ENCODE peak calls at places on chromosome 22, in four cellular contexts. G, Q, L and F are unnamed samples.

GRCh38 chr22:27348634-27349033 is 452.9 kb downstream of the MN1 start:
- DNase-seq in G (no peak), Q (no peak), L (no peak), F (no peak)

GRCh38 chr22:38788016-38788415 is 5.9 kb downstream of the DNAL4 start:
- DNase-seq in G (no peak), Q (no peak), L (no peak), F (no peak)

GRCh38 chr22:34010259-34010658 is 90.0 kb upstream of the LARGE1 start:
- DNase-seq in G (no peak), Q (no peak), L (no peak), F (no peak)

GRCh38 chr22:40499187-40499753 is 128.9 kb downstream of the SGSM3 start:
- DNase-seq in G (no peak), Q (peak), L (peak), F (peak)

GRCh38 chr22:37283393-37283937 is 1.2 kb downstream of the CYTH4 start:
- DNase-seq in G (no peak), Q (no peak), L (no peak), F (no peak)

GRCh38 chr22:31489632-31490495 is at the start of gene EIF4ENIF1:
- DNase-seq in G (peak), Q (peak), L (no peak), F (peak)

GRCh38 chr22:38505595-38506117 is 455 bp downstream of the DDX17 start:
- DNase-seq in G (peak), Q (peak), L (no peak), F (no peak)

GRCh38 chr22:20380486-20380885 is 13.5 kb upstream of the ZNF74 start:
- DNase-seq in G (no peak), Q (no peak), L (no peak), F (no peak)

GRCh38 chr22:20857838-20858614 is 585 bp downstream of the PI4KA start:
- DNase-seq in G (peak), Q (peak), L (peak), F (peak)

GRCh38 chr22:20479612-20480196 is 15.9 kb downstream of the KLHL22 start:
- DNase-seq in G (no peak), Q (no peak), L (no peak), F (no peak)

GRCh38 chr22:38144025-38144405 is 33.5 kb upstream of the BAIAP2L2 start:
- DNase-seq in G (no peak), Q (no peak), L (no peak), F (peak)

GRCh38 chr22:37201066-37201820 is 11.0 kb downstream of the SSTR3 start:
- DNase-seq in G (no peak), Q (no peak), L (no peak), F (no peak)

GRCh38 chr22:25759825-25760231 is 17.8 kb downstream of the MYO18B start:
- DNase-seq in G (no peak), Q (peak), L (no peak), F (peak)
- TF ChIP-seq ATF3 in G (no peak), Q (no peak), L (no peak), F (no peak)

DNA sequence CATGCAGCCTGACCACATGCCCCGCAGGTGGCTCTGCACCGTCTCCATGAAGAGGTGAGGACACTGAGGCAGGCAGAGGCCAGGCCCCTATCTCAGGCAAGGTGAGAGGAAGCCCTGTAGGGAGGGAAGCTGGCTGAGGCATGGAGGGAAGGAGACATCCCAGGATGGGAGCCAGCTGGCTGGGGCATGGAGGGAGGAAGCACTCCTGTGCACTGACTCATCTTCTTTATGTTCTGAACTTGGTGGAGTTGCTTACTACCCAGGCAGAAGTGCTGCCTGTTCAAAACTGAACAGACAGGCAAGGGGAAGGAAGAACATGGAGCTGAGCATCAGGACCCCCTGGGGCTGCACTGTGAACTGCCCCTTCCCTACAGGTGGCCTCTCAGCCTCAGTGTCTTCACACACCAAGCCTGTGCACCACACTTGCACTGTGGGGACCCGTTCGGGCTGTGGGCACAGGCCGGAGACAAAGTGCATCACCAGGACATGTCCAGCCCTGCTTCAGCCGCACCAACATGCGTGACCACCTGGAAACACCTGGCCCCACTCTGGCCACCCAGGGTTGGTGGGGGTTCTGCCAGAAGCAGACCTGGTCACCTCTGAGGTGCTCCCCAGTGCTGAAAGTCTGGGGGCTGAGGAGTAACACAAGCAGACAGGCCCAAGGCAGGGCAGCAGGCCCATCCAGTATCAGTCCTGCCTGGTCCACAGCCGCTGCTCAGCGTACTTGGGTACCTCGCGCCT is 55.5 kb downstream of the DGCR2 start:
- DNase-seq in G (no peak), Q (no peak), L (no peak), F (no peak)
- TF ChIP-seq CREB1 in G (no peak), Q (no peak), L (no peak), F (no peak)

GRCh38 chr22:19176175-19176630 is 2.3 kb downstream of the SLC25A1 start:
- DNase-seq in G (peak), Q (peak), L (no peak), F (no peak)
- TF ChIP-seq ATF3 in G (no peak), Q (no peak), L (no peak), F (no peak)

GRCh38 chr22:44365832-44366231 is 53.1 kb upstream of the SHISAL1 start:
- DNase-seq in G (no peak), Q (no peak), L (no peak), F (no peak)

GRCh38 chr22:44369241-44369652 is 56.5 kb upstream of the SHISAL1 start:
- DNase-seq in G (peak), Q (no peak), L (peak), F (no peak)

GRCh38 chr22:44366372-44367310 is 53.9 kb upstream of the SHISAL1 start:
- DNase-seq in G (no peak), Q (no peak), L (no peak), F (no peak)

GRCh38 chr22:44369916-44370804 is 57.4 kb upstream of the SHISAL1 start:
- DNase-seq in G (peak), Q (no peak), L (no peak), F (no peak)

GRCh38 chr22:44368611-44369010 is 55.9 kb upstream of the SHISAL1 start:
- DNase-seq in G (no peak), Q (no peak), L (no peak), F (no peak)
- TF ChIP-seq CREB1 in G (no peak), Q (no peak), L (no peak), F (no peak)

GRCh38 chr22:49402169-49402568 is 425.5 kb downstream of the BRD1 start:
- DNase-seq in G (no peak), Q (no peak), L (no peak), F (no peak)

GRCh38 chr22:49404020-49404419 is 423.7 kb downstream of the BRD1 start:
- DNase-seq in G (no peak), Q (no peak), L (no peak), F (no peak)

GRCh38 chr22:49400866-49401598 is 426.6 kb downstream of the BRD1 start:
- DNase-seq in G (no peak), Q (no peak), L (no peak), F (no peak)

GRCh38 chr22:49404576-49405199 is 423.0 kb downstream of the BRD1 start:
- DNase-seq in G (no peak), Q (no peak), L (no peak), F (no peak)

GRCh38 chr22:49403102-49403501 is 424.6 kb downstream of the BRD1 start:
- DNase-seq in G (no peak), Q (no peak), L (no peak), F (no peak)
- TF ChIP-seq ATF3 in G (no peak), Q (no peak), L (no peak), F (no peak)

DNA sequence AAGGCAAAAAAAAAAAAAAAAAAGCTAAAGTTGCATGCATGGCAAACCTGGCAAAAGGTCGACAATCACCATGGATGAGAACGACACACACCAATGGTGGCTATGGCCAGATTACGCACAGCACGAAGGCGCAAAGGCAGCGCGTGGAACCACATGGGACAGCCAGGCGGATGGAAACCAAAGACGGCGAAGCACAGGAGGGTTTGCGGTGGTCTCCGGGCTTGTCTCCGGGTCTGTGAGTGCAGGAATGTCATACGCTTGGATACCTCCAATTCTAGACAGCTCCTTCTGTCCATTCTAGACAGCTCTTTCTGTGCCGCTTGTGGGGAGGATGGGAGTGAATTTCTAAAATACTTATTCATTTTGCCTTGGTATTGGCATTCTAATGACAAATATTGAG is 685.4 kb downstream of the BRD1 start:
- DNase-seq in G (no peak), Q (no peak), L (no peak), F (no peak)
- TF ChIP-seq CREB1 in G (no peak), Q (no peak), L (no peak), F (no peak)

GRCh38 chr22:43860126-43860525 is 2.2 kb downstream of the SULT4A1 start:
- DNase-seq in G (no peak), Q (no peak), L (no peak), F (no peak)

GRCh38 chr22:43860831-43861230 is 1.5 kb downstream of the SULT4A1 start:
- DNase-seq in G (no peak), Q (no peak), L (no peak), F (no peak)

GRCh38 chr22:43861529-43861928 is 784 bp downstream of the SULT4A1 start:
- DNase-seq in G (peak), Q (no peak), L (no peak), F (no peak)

GRCh38 chr22:43862882-43863202 is 529 bp upstream of the SULT4A1 start:
- DNase-seq in G (no peak), Q (no peak), L (no peak), F (no peak)

GRCh38 chr22:43862074-43862881 is at the start of gene SULT4A1:
- DNase-seq in G (peak), Q (peak), L (no peak), F (no peak)
- TF ChIP-seq ATF3 in G (no peak), Q (no peak), L (no peak), F (no peak)

GRCh38 chr22:49235463-49236300 is 592.0 kb downstream of the BRD1 start:
- DNase-seq in G (no peak), Q (no peak), L (no peak), F (no peak)
- TF ChIP-seq CREB1 in G (no peak), Q (no peak), L (no peak), F (no peak)

GRCh38 chr22:28917747-28918543 is 34.6 kb downstream of the ZNRF3 start:
- DNase-seq in G (no peak), Q (no peak), L (no peak), F (peak)
- TF ChIP-seq ATF3 in G (no peak), Q (no peak), L (no peak), F (no peak)

GRCh38 chr22:44407404-44408226 is 90.4 kb downstream of the RTL6 start:
- DNase-seq in G (no peak), Q (no peak), L (no peak), F (no peak)

GRCh38 chr22:44403930-44404329 is 91.2 kb upstream of the SHISAL1 start:
- DNase-seq in G (no peak), Q (no peak), L (no peak), F (no peak)

GRCh38 chr22:44406581-44407403 is 91.2 kb downstream of the RTL6 start:
- DNase-seq in G (no peak), Q (no peak), L (peak), F (no peak)

GRCh38 chr22:44404341-44405020 is 91.7 kb upstream of the SHISAL1 start:
- DNase-seq in G (no peak), Q (no peak), L (no peak), F (no peak)

DNA sequence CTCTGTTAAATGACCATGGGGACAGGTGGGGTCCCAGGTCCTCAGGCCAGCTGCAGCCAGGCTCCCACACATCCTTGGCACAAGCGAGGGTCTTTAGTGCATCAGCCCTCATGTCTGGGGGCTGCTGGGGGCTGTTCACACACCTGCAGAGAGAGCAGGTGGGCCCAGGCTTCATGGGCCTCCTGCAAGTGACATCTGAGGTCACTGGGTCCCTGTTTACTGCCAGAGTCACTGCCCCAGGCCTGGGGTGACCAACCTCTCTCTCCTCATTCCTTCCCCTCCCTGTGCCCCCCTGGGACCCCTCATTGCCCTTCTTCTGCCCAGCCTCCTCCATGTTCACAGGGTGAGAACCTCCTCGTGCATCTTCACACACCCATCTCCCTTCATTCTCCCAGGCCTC is 92.4 kb downstream of the RTL6 start:
- DNase-seq in G (no peak), Q (no peak), L (no peak), F (no peak)
- TF ChIP-seq CREB1 in G (no peak), Q (no peak), L (no peak), F (no peak)